ENCODE peak calls at places on chromosomes 4 and X, in seven cellular contexts. B is caudate nucleus; Q is cardiac muscle cell; E is naive thymus-derived CD4-positive, alpha-beta T cell; P is ovary; F is OCI-LY7; A is heart left ventricle. D is an unnamed sample.
A peak's percentile ranks its signal among the peaks of the same experiment; 100 is the strongest.

GRCh38 chr4:23728393-23728792 is 161.5 kb downstream of the PPARGC1A start:
- DNase-seq in B (no peak), Q (no peak), E (no peak), P (no peak), F (no peak), A (no peak), D (no peak)

GRCh38 chr4:130705023-130705422 is 1609.1 kb downstream of the C4orf33 start:
- DNase-seq in B (no peak), Q (no peak), E (no peak), P (no peak), F (no peak), A (no peak), D (no peak)

GRCh38 chr4:18138076-18138665 is 116.6 kb upstream of the LCORL start:
- DNase-seq in B (no peak), Q (no peak), E (no peak), P (no peak), F (no peak), A (no peak), D (no peak)

GRCh38 chr4:180768610-180769009 is 1474.6 kb upstream of the TENM3 start:
- DNase-seq in B (no peak), Q (no peak), E (no peak), P (no peak), F (no peak), A (no peak), D (no peak)

GRCh38 chr4:6180841-6181631 is 19.3 kb downstream of the JAKMIP1 start:
- DNase-seq in B (no peak), Q (no peak), E (no peak), P (no peak), F (peak; percentile 26), A (no peak), D (no peak)

GRCh38 chr4:155758500-155759371 is at the start of gene GUCY1B1:
- DNase-seq in B (peak; percentile 91), Q (peak; percentile 94), E (peak; percentile 61), P (peak; percentile 81), F (no peak), A (peak; percentile 97), D (peak; percentile 97)

GRCh38 chr4:113851816-113852215 is 90.3 kb upstream of the CAMK2D start:
- DNase-seq in B (no peak), Q (no peak), E (no peak), P (no peak), F (no peak), A (no peak), D (no peak)

GRCh38 chrX:107659286-107659685 is 31.0 kb downstream of the PRPS1 start:
- DNase-seq in B (no peak), Q (no peak), E (no peak), P (no peak), F (no peak), A (no peak), D (no peak)

GRCh38 chrX:85836868-85837267 is 210.5 kb downstream of the CHM start:
- DNase-seq in B (no peak), Q (no peak), E (no peak), P (no peak), F (no peak), A (no peak), D (no peak)

GRCh38 chrX:153640736-153641574 is 6.0 kb upstream of the DUSP9 start:
- DNase-seq in B (no peak), Q (no peak), E (no peak), P (no peak), F (no peak), A (no peak), D (no peak)

GRCh38 chrX:138945219-138945618 is 233.7 kb upstream of the FGF13 start:
- DNase-seq in B (no peak), Q (no peak), E (no peak), P (no peak), F (no peak), A (no peak), D (no peak)

GRCh38 chr4:139167774-139168444 is 9.1 kb downstream of the ELF2 start:
- DNase-seq in B (no peak), Q (no peak), E (no peak), P (no peak), F (peak; percentile 55), A (no peak), D (no peak)

GRCh38 chrX:127570276-127570675 is 481.9 kb downstream of the ACTRT1 start:
- DNase-seq in B (no peak), Q (no peak), E (no peak), P (no peak), F (no peak), A (no peak), D (no peak)

GRCh38 chr4:141643557-141643956 is 7.2 kb downstream of the IL15 start:
- DNase-seq in B (no peak), Q (no peak), E (no peak), P (no peak), F (no peak), A (no peak), D (no peak)

GRCh38 chr4:22389240-22389871 is 126.5 kb downstream of the ADGRA3 start:
- DNase-seq in B (peak; percentile 3), Q (peak; percentile 75), E (peak; percentile 48), P (no peak), F (peak; percentile 51), A (no peak), D (peak; percentile 29)

GRCh38 chr4:24771241-24771640 is 24.1 kb upstream of the SOD3 start:
- DNase-seq in B (no peak), Q (no peak), E (no peak), P (no peak), F (no peak), A (no peak), D (no peak)

GRCh38 chr4:181690498-181690897 is 552.7 kb upstream of the TENM3 start:
- DNase-seq in B (no peak), Q (no peak), E (no peak), P (no peak), F (no peak), A (no peak), D (no peak)

GRCh38 chrX:6917666-6918065 is 229.8 kb upstream of the STS start:
- DNase-seq in B (no peak), Q (no peak), E (no peak), P (no peak), F (no peak), A (no peak), D (no peak)

GRCh38 chrX:70176938-70177533 is at the start of gene DGAT2L6:
- DNase-seq in B (no peak), Q (no peak), E (no peak), P (no peak), F (no peak), A (no peak), D (no peak)

GRCh38 chrX:40154229-40154852 is 56.6 kb upstream of the BCOR start:
- DNase-seq in B (no peak), Q (peak; percentile 86), E (no peak), P (peak; percentile 49), F (peak; percentile 20), A (peak; percentile 66), D (no peak)

GRCh38 chrX:15056044-15056443 is 182.8 kb downstream of the MOSPD2 start:
- DNase-seq in B (no peak), Q (no peak), E (no peak), P (no peak), F (no peak), A (no peak), D (no peak)

DNA sequence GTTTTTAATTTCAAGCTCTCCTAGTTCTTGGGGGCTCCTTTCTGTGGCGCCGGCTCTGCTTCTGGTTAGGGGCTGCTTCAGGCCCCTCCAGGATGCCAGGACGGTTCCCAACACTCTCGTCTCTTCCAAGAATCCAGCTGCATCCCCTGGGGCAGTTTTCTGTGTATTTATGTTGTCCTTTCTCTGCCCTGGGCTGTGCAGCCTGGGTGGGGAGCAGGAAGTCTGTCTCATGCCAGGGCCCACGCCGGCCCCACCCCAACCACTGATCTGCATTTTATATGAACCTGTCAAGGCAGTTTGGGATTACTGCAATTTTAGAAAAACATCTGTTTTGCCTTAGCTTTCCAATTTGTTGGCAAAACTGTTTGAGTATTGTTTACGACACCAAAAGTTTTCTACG is 14.6 kb downstream of the CTBP1 start:
- DNase-seq in B (no peak), Q (no peak), E (no peak), P (no peak), F (no peak), A (no peak), D (no peak)
- H3K27ac ChIP-seq in B (no peak overlapping the region), Q (no peak overlapping the region), E (no peak overlapping the region), P (no peak overlapping the region), F (no peak overlapping the region), A (peak overlapping the region; percentile 39), D (no peak overlapping the region)

DNA sequence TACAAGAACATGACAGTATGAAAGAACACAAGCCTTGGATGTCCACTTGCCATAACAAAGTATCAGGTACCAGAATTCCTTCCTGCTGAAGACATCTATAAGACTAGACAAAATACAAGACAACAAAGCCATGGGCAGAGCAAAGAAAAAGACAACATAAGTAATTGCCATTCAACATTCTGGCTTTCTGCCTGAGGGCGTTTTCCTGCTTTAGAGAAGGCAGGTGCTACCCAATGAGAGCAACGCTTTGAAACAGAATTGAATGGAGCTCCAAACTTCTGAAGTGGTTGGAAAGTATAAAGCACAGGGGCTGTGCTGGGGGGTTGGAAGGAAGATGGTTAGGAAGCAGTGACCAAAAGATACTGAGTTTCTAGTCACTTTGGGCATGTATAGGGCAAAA is 30.1 kb downstream of the PDE5A start:
- DNase-seq in B (no peak), Q (no peak), E (no peak), P (no peak), F (no peak), A (no peak), D (no peak)
- H3K27ac ChIP-seq in B (no peak overlapping the region), Q (no peak overlapping the region), E (no peak overlapping the region), P (no peak overlapping the region), F (no peak overlapping the region), A (no peak overlapping the region), D (no peak overlapping the region)

DNA sequence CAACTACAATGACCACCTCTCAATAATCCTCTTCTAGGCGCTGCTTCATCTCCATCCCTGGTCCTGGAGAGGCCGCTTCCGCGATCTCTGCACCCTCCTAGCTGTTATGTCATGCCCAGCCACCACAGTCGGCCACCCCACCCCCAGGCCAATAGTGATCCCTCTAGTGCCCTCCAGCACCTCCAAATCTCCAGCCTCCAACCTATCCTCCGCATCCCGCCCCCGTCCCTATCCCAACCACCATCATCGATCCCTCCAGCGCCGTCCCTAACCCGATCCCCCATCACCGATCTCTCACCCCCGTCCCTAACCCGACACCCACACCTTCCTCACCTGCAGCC is 856 bp downstream of the NKRF start:
- DNase-seq in B (no peak), Q (peak; percentile 1), E (no peak), P (peak; percentile 19), F (no peak), A (no peak), D (no peak)
- H3K27ac ChIP-seq in B (peak overlapping the region; percentile 92), Q (no peak overlapping the region), E (peak overlapping the region; percentile 90), P (peak overlapping the region; percentile 89), F (peak overlapping the region; percentile 68), A (peak overlapping the region; percentile 93), D (no peak overlapping the region)

DNA sequence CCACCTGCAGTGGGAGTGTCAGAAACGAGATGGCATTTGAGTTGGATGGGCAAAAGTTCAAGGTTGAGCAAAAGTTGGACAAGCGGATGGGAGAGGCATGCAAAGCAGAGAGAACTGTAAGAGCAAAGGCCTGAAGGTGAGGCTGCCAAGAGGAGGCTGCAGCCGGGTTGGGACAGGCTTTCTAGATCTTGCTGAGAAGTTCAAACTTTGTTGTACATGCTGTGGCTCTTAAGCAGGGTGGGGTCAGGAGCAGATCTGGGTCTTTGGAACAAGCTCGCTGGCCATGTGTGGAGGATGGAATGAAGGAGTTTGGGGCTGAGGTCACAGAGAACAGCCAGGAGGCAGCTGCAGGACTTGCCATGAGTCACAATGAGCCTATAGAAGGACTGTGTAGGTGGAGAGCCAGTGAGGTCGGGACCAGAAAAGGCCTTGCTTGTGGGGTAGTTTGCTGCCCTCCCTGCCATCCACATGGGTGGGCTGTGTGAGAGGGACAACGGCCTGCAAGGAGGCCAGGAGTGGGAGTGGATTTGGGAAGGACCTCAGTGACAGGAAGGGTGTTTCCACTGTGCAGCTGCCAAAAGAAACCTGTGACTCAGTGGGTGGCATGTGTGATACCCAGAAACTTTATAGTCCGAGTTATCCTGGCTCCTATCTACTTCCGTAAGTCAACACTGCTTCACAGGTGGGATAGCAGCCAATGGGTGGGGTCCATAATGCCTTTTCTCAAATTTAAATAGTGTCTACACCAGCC is 210.4 kb downstream of the MID1IP1 start:
- DNase-seq in B (no peak), Q (no peak), E (no peak), P (no peak), F (no peak), A (no peak), D (no peak)
- H3K27ac ChIP-seq in B (no peak overlapping the region), Q (no peak overlapping the region), E (no peak overlapping the region), P (no peak overlapping the region), F (no peak overlapping the region), A (no peak overlapping the region), D (no peak overlapping the region)